ENCODE peak calls at places on chromosome X, in nine cellular contexts. D is Peyer's patch, U is left lung, R is left ventricle myocardium inferior, B is hepatocyte, Q is GM20000, V is endothelial cell of umbilical vein, N is HFF-Myc, E is epithelial cell of esophagus. T is an unnamed sample.

GRCh38 chrX:20623448-20623847 is 356.7 kb upstream of the RPS6KA3 start:
- DNase-seq in N (no peak), R (no peak), E (peak), B (no peak), Q (no peak), D (no peak), U (no peak), V (no peak), T (no peak)

GRCh38 chrX:72395252-72395651 is 89.5 kb upstream of the CITED1 start:
- DNase-seq in E (no peak), R (no peak), D (no peak), V (no peak), U (no peak), N (no peak), B (no peak), Q (no peak), T (no peak)

GRCh38 chrX:16457239-16457638 is 192.7 kb upstream of the S100G start:
- DNase-seq in R (no peak), B (no peak), V (no peak), U (no peak), E (no peak), N (no peak), D (no peak), Q (no peak), T (no peak)

GRCh38 chrX:9955506-9955905 is 11.7 kb upstream of the CLDN34 start:
- DNase-seq in Q (no peak), B (no peak), U (no peak), D (no peak), E (no peak), V (no peak), R (no peak), N (no peak), T (no peak)

GRCh38 chrX:12379666-12380065 is 241.4 kb downstream of the FRMPD4 start:
- DNase-seq in Q (no peak), V (no peak), E (peak), B (no peak), D (no peak), R (no peak), U (no peak), N (no peak), T (no peak)

GRCh38 chrX:39065051-39065871 is 264.0 kb downstream of the MID1IP1 start:
- DNase-seq in U (no peak), N (no peak), E (no peak), Q (no peak), B (no peak), R (no peak), D (no peak), V (no peak), T (no peak)

GRCh38 chrX:150205011-150205410 is 158.1 kb upstream of the MAMLD1 start:
- DNase-seq in N (no peak), U (no peak), V (no peak), B (no peak), D (no peak), R (no peak), Q (no peak), E (no peak), T (no peak)

GRCh38 chrX:47614618-47615017 is 5.0 kb downstream of the SYN1 start:
- DNase-seq in Q (no peak), V (no peak), R (no peak), N (no peak), E (no peak), D (no peak), B (no peak), U (no peak), T (no peak)

GRCh38 chrX:111854778-111855490 is 21.0 kb upstream of the TRPC5OS start:
- DNase-seq in R (no peak), U (no peak), B (peak), Q (no peak), E (peak), N (no peak), V (no peak), D (no peak), T (no peak)

GRCh38 chrX:74023203-74023602 is 280.8 kb upstream of the ZCCHC13 start:
- DNase-seq in R (no peak), U (no peak), B (no peak), D (no peak), Q (no peak), N (no peak), V (no peak), E (no peak), T (no peak)

DNA sequence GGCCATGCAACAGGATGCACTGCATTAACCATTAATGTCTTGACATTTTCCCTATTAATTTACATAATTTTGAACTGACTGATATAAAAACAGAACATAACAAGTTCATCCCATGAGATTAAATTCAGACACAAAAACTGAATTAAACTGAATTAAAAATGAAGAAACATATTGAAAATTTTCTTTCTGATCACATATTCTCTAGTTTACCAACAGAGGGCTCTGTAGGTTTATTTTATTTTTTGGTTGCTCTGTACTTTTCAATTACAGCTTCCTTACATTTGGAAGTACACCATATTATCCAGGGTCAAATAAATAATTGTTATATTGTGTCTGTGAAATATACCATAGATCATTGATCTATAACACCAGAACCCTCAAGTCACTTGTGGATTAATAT is 27.3 kb upstream of the CT83 start:
- DNase-seq in N (no peak), B (no peak), U (no peak), V (peak), Q (no peak), D (no peak), E (peak), R (no peak), T (no peak)
- TF ChIP-seq CTCF in N (no peak), B (peak), U (peak), V (no peak), Q (no peak), D (peak), E (no peak), R (peak), T (no peak)

GRCh38 chrX:105876658-105877057 is 54.3 kb downstream of the NRK start:
- DNase-seq in U (no peak), V (peak), E (peak), B (peak), N (no peak), D (no peak), R (no peak), Q (no peak), T (no peak)
- TF ChIP-seq CTCF in U (peak), V (peak), E (peak), B (peak), N (no peak), D (peak), R (no peak), Q (no peak), T (no peak)

DNA sequence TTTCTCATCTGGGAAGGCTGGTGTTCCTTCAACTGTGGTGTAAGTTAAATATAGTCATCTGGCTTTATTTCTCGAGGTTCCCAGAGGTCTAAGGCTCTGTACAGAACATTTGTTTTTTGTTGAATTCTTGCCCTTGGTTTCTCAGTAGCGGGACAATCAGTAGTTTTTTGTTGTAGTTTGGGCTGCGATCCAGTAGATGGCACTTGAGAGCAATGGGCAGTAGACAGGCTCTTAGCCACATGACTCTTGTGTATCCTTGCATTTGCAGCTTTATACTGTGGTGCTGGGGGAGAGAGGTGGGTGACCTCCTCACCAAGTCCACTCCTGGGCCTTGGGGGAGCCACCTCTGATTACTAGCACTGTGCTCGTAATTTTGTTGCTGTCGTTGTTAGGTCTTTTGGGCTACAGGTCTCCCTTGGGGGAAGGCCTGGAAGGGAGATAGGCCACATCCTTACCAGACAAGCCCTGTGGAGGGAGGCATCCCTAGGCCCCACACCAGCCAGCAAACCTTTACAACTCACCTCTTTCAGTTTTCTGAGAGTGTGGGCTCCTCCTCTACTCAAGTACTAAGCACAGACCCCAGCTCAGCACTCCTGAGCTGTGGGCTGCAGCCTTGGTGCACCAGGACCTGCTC is 8.1 kb downstream of the ETDB start:
- DNase-seq in U (no peak), N (no peak), V (peak), B (peak), E (peak), D (no peak), R (no peak), Q (peak), T (no peak)
- TF ChIP-seq CTCF in U (peak), N (peak), V (peak), B (peak), E (peak), D (peak), R (peak), Q (peak), T (peak)

GRCh38 chrX:69158166-69159040 is 6.8 kb downstream of the PJA1 start:
- DNase-seq in U (no peak), D (no peak), N (no peak), B (peak), E (peak), V (peak), R (peak), Q (peak), T (no peak)
- TF ChIP-seq CTCF in U (peak), D (peak), N (peak), B (peak), E (peak), V (peak), R (peak), Q (peak), T (peak)

DNA sequence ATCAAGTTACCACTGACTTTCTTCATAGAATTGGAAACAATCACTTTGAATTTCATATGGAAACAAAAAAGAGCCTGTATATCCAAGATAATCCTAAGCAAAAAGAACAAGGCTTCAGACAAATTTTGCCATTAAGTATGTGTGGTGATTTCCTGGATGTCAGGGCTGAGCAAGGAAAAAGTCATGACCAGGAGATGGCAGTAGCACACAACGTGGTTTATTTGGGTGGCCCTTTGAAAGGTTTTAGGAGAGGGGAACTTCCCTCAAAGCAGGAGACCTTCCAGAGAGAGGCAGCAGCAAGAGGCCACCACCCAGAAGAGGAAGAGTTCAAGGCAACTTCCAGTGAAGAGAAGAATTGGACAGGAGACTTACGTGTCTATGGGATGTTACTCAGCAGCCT is 18.1 kb upstream of the ZXDB start:
- DNase-seq in R (no peak), V (peak), E (peak), D (no peak), U (no peak), B (no peak), N (no peak), Q (no peak), T (no peak)
- TF ChIP-seq CTCF in R (peak), V (peak), E (peak), D (peak), U (no peak), B (peak), N (peak), Q (peak), T (peak)

DNA sequence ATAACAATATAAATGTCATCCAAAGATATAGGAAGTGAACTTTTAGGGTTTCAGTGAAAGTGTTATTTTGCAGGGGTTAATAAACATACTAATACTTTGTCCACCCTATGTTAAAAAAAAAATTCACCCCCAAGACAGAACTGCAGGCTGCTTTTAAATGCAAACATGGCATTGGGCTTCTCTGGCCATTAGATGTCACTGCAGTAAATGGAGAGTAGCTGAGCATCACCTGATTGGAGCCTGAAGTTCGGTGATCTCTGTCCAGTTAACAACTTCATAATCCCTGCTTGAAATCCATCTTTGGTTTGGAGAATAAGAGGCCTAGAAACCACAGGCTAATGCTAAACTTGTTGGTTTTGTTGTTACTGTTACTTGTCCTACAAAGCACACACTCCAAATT is 18.7 kb downstream of the SLC25A43 start:
- DNase-seq in D (no peak), U (no peak), B (peak), R (no peak), E (no peak), N (no peak), V (no peak), Q (no peak), T (no peak)
- TF ChIP-seq CTCF in D (peak), U (no peak), B (peak), R (peak), E (peak), N (no peak), V (no peak), Q (no peak), T (no peak)

GRCh38 chrX:135295238-135295943 is 13.9 kb upstream of the ETDC start:
- DNase-seq in V (peak), E (peak), D (peak), U (peak), R (peak), B (peak), N (no peak), Q (peak), T (no peak)
- TF ChIP-seq CTCF in V (peak), E (peak), D (no peak), U (no peak), R (peak), B (peak), N (peak), Q (peak), T (no peak)

GRCh38 chrX:23779025-23779424 is 3.9 kb upstream of the SAT1 start:
- DNase-seq in V (peak), Q (no peak), R (no peak), N (no peak), D (no peak), B (no peak), U (no peak), E (peak), T (no peak)
- TF ChIP-seq CTCF in V (no peak), Q (no peak), R (no peak), N (no peak), D (no peak), B (no peak), U (no peak), E (no peak), T (no peak)

T was measured in CD14-positive monocyte.